ENCODE peak calls at places on chromosomes 4 and X, in nine cellular contexts. B is EH; X is CD14-positive monocyte; D is HCT116; E is ACHN; I is stimulated activated CD8-positive, alpha-beta memory T cell treated with anti-CD3 and anti-CD28 coated beads, Interleukin-12 subunit alpha, Interleukin-12 subunit beta, amount 100 ng/mL, for 1 hour; N is HT1080; Q is left ventricle myocardium superior; K is effector memory CD8-positive, alpha-beta T cell. F is an unnamed sample.

GRCh38 chr4:143185253-143186107 is 763 bp downstream of the USP38 start:
- DNase-seq in E (peak), X (peak), I (no peak), Q (no peak), B (peak), N (no peak), K (peak), D (no peak), F (no peak)

GRCh38 chrX:68648960-68649359 is 1.5 kb downstream of the STARD8 start:
- DNase-seq in N (peak), I (no peak), D (no peak), Q (no peak), E (peak), X (no peak), K (no peak), B (peak), F (no peak)

GRCh38 chrX:153538424-153538823 is 21.0 kb downstream of the ATP2B3 start:
- DNase-seq in I (no peak), E (no peak), B (no peak), D (no peak), N (no peak), Q (no peak), K (no peak), X (no peak), F (no peak)

GRCh38 chrX:5791721-5792120 is 436.9 kb downstream of the NLGN4X start:
- DNase-seq in B (no peak), I (no peak), D (no peak), N (no peak), E (no peak), Q (no peak), X (no peak), K (no peak), F (no peak)

GRCh38 chr4:92483341-92483740 is 179.6 kb downstream of the GRID2 start:
- DNase-seq in I (no peak), B (no peak), K (no peak), Q (no peak), D (no peak), N (no peak), X (no peak), E (no peak), F (no peak)

GRCh38 chr4:78634011-78634664 is 82.6 kb downstream of the ANXA3 start:
- DNase-seq in N (no peak), X (no peak), K (no peak), I (no peak), B (peak), D (no peak), E (no peak), Q (peak), F (no peak)

GRCh38 chr4:173538148-173538902 is 8.3 kb upstream of the HAND2 start:
- DNase-seq in E (no peak), B (peak), X (no peak), D (no peak), I (no peak), K (no peak), N (no peak), Q (peak), F (no peak)

GRCh38 chr4:153555730-153556440 is 89.7 kb downstream of the TMEM131L start:
- DNase-seq in Q (peak), I (no peak), K (no peak), E (no peak), D (no peak), N (no peak), B (peak), X (no peak), F (peak)

GRCh38 chr4:2526559-2526958 is 9.9 kb upstream of the FAM193A start:
- DNase-seq in E (no peak), K (no peak), Q (no peak), B (no peak), D (no peak), X (no peak), I (no peak), N (no peak), F (no peak)

GRCh38 chr4:105624530-105624929 is 72.1 kb downstream of the ARHGEF38 start:
- DNase-seq in N (peak), X (no peak), Q (no peak), B (peak), I (no peak), K (no peak), D (no peak), E (peak), F (no peak)

GRCh38 chrX:102517331-102517730 is 792 bp upstream of the TMSB15A start:
- DNase-seq in K (no peak), N (peak), D (no peak), X (no peak), Q (no peak), I (no peak), B (peak), E (peak), F (no peak)

GRCh38 chr4:47462799-47463234 is 685 bp downstream of the COMMD8 start:
- DNase-seq in K (no peak), I (no peak), Q (no peak), D (no peak), B (peak), X (no peak), N (no peak), E (peak), F (no peak)

GRCh38 chrX:11765449-11765848 is 7.4 kb downstream of the MSL3 start:
- DNase-seq in N (no peak), I (no peak), X (no peak), E (no peak), K (no peak), B (no peak), D (no peak), Q (no peak), F (no peak)

GRCh38 chr4:8010618-8011017 is 71.0 kb upstream of the AFAP1 start:
- DNase-seq in D (no peak), K (no peak), Q (peak), N (no peak), B (peak), I (no peak), E (no peak), X (no peak), F (no peak)

GRCh38 chr4:165799384-165799815 is 73.6 kb upstream of the TLL1 start:
- DNase-seq in N (no peak), D (no peak), K (no peak), I (no peak), Q (peak), B (no peak), E (no peak), X (no peak), F (no peak)

GRCh38 chr4:10371121-10371520 is 86.1 kb downstream of the ZNF518B start:
- DNase-seq in Q (no peak), D (no peak), I (no peak), N (no peak), X (no peak), E (no peak), K (no peak), B (no peak), F (no peak)

GRCh38 chr4:154928640-154929257 is 147.7 kb downstream of the RBM46 start:
- DNase-seq in N (peak), B (peak), D (peak), K (no peak), Q (no peak), E (peak), I (no peak), X (no peak), F (peak)

GRCh38 chrX:17632942-17633341 is 104.4 kb upstream of the SCML1 start:
- DNase-seq in E (no peak), B (peak), K (no peak), Q (no peak), N (peak), X (no peak), D (no peak), I (no peak), F (no peak)

GRCh38 chrX:43316161-43316560 is 339.9 kb upstream of the MAOA start:
- DNase-seq in N (no peak), B (no peak), X (no peak), Q (no peak), E (no peak), K (no peak), D (no peak), I (no peak), F (no peak)

GRCh38 chrX:129139837-129140679 is 383.2 kb downstream of the SMARCA1 start:
- DNase-seq in K (no peak), X (no peak), E (no peak), D (no peak), B (no peak), Q (no peak), I (no peak), N (no peak), F (no peak)

GRCh38 chr4:145842224-145842887 is 96.3 kb downstream of the ZNF827 start:
- DNase-seq in B (no peak), Q (no peak), E (no peak), N (peak), I (no peak), D (no peak), X (no peak), K (no peak), F (no peak)

GRCh38 chr4:133146574-133147198 is 2.4 kb upstream of the PCDH10 start:
- DNase-seq in E (peak), N (peak), K (no peak), X (no peak), B (peak), I (no peak), Q (peak), D (no peak), F (no peak)

GRCh38 chrX:65687367-65687766 is 19.9 kb downstream of the MSN start:
- DNase-seq in X (no peak), N (no peak), E (no peak), D (no peak), B (no peak), K (no peak), Q (no peak), I (no peak), F (no peak)

GRCh38 chr4:89572224-89572858 is 264.6 kb downstream of the SNCA start:
- DNase-seq in N (no peak), K (no peak), I (no peak), D (no peak), E (no peak), X (no peak), Q (no peak), B (no peak), F (no peak)

GRCh38 chrX:1807301-1807731 is 192.5 kb downstream of the ASMT start:
- DNase-seq in E (no peak), D (no peak), N (peak), I (no peak), Q (no peak), X (no peak), B (peak), K (no peak), F (no peak)

GRCh38 chr4:126071346-126072333 is 756.9 kb downstream of the FAT4 start:
- DNase-seq in D (no peak), I (no peak), N (peak), X (no peak), B (peak), K (no peak), E (no peak), Q (no peak), F (peak)

F was measured in kidney epithelial cell.